ENCODE peak calls at places on chromosomes 2 and 18, in four cellular contexts. N is right lobe of liver, A is heart right ventricle, B is pancreas. K is an unnamed sample.

GRCh38 chr18:69401475-69402218 is 959 bp downstream of the DOK6 start:
- DNase-seq in B (no peak), N (peak; percentile 19), A (peak; percentile 13), K (no peak)

GRCh38 chr18:31598021-31598805 is 6.5 kb downstream of the TTR start:
- DNase-seq in B (no peak), N (no peak), A (no peak), K (no peak)

GRCh38 chr2:134193006-134193405 is 60.9 kb upstream of the MGAT5 start:
- DNase-seq in N (no peak), A (no peak), B (no peak), K (no peak)

GRCh38 chr2:47313141-47313691 is 89.7 kb upstream of the MSH2 start:
- DNase-seq in A (no peak), N (no peak), B (no peak), K (no peak)

GRCh38 chr2:109614715-109615636 is 812 bp downstream of the SOWAHC start:
- DNase-seq in B (peak; percentile 11), N (peak; percentile 50), A (peak; percentile 24), K (peak; percentile 31)

GRCh38 chr2:46241344-46241743 is 55.9 kb upstream of the EPAS1 start:
- DNase-seq in N (no peak), B (no peak), A (no peak), K (no peak)

GRCh38 chr2:43251171-43251731 is 24.8 kb upstream of the ZFP36L2 start:
- DNase-seq in A (no peak), N (no peak), B (no peak), K (no peak)

GRCh38 chr2:142065700-142066099 is 65.1 kb downstream of the LRP1B start:
- DNase-seq in B (no peak), A (no peak), N (no peak), K (no peak)

GRCh38 chr18:26021061-26021754 is 69.2 kb downstream of the SS18 start:
- DNase-seq in N (no peak), B (no peak), A (no peak), K (no peak)

GRCh38 chr2:119440873-119441272 is 9.2 kb downstream of the TMEM37 start:
- DNase-seq in B (no peak), N (no peak), A (no peak), K (no peak)

GRCh38 chr2:65940856-65941255 is 494.1 kb upstream of the MEIS1 start:
- DNase-seq in B (no peak), N (no peak), A (no peak), K (no peak)

GRCh38 chr2:56191617-56192016 is 7.8 kb downstream of the CCDC85A start:
- DNase-seq in A (no peak), N (peak; percentile 22), B (no peak), K (no peak)

GRCh38 chr18:13270279-13270911 is 51.8 kb downstream of the LDLRAD4 start:
- DNase-seq in A (no peak), N (no peak), B (no peak), K (no peak)

GRCh38 chr2:18440141-18440605 is 120.3 kb downstream of the RDH14 start:
- DNase-seq in N (no peak), B (no peak), A (no peak), K (no peak)

GRCh38 chr2:152421521-152422367 is 86.8 kb downstream of the FMNL2 start:
- DNase-seq in A (no peak), B (peak; percentile 32), N (no peak), K (peak; percentile 63)

GRCh38 chr18:75455249-75456183 is 28.0 kb upstream of the SMIM21 start:
- DNase-seq in B (peak; percentile 10), N (no peak), A (peak; percentile 32), K (no peak)

GRCh38 chr2:6535572-6535971 is 330.1 kb downstream of the CMPK2 start:
- DNase-seq in B (no peak), N (no peak), A (no peak), K (no peak)

GRCh38 chr2:42935692-42936631 is 143.6 kb upstream of the HAAO start:
- DNase-seq in B (no peak), A (no peak), N (no peak), K (no peak)

GRCh38 chr2:54947121-54947520 is 103.1 kb downstream of the RTN4 start:
- DNase-seq in N (no peak), A (no peak), B (no peak), K (no peak)

GRCh38 chr18:63590368-63590767 is 3.2 kb downstream of the SERPINB13 start:
- DNase-seq in N (no peak), A (no peak), B (no peak), K (no peak)

GRCh38 chr2:48210189-48210588 is 303.9 kb upstream of the FBXO11 start:
- DNase-seq in N (no peak), B (no peak), A (no peak), K (no peak)

GRCh38 chr2:58920001-58920400 is 678.9 kb upstream of the FANCL start:
- DNase-seq in A (no peak), B (no peak), N (no peak), K (no peak)

GRCh38 chr18:25310045-25310444 is 41.9 kb downstream of the ZNF521 start:
- DNase-seq in N (no peak), B (no peak), A (no peak), K (no peak)

GRCh38 chr2:180656455-180656847 is 324.0 kb upstream of the UBE2E3 start:
- DNase-seq in B (no peak), N (no peak), A (no peak), K (no peak)

GRCh38 chr2:151070253-151070652 is 191.4 kb downstream of the RBM43 start:
- DNase-seq in B (no peak), N (no peak), A (no peak), K (no peak)

GRCh38 chr2:216341151-216341550 is 31.1 kb downstream of the MARCHF4 start:
- DNase-seq in B (no peak), N (no peak), A (no peak), K (no peak)

GRCh38 chr2:120716641-120717585 is 18.8 kb upstream of the GLI2 start:
- DNase-seq in N (no peak), B (no peak), A (no peak), K (no peak)
- H3K4me3 ChIP-seq in N (no peak overlapping the region), B (no peak overlapping the region), A (no peak overlapping the region), K (no peak overlapping the region)

DNA sequence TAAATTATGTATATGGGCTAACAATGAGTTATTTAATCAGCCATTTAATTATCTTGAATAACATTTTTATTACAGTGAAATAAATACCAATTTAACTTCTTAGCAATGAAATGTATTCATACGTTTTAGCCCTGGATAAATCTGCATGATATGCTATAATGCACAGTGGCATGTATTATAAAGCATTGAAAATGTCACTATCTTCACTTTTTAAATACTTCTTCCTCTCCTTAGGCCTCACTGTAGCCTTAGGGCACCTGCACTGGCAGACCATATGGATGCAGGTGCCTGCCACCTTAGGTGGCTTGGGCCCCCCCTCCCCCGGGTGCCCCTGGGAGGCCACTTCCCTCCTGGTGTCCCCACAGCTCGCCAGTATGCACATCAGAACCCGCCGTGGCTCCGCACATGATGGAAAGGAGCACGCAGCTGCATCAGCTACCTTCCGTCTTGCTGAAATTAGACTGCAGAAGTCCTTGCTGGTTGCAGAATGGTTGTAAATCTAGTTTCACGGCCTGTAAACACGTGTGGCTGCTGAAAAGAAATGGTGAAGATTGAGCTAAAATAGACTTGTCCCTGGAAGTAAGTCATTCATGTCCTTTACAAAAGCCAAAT is 56.7 kb downstream of the ADI1 start:
- DNase-seq in A (no peak), B (no peak), N (no peak), K (no peak)
- H3K4me1 ChIP-seq in A (peaks cover 58% of the 10 kb centered on the region), B (no peaks in the 10 kb centered on the region), N (no peaks in the 10 kb centered on the region), K (no peaks in the 10 kb centered on the region)

GRCh38 chr18:7300971-7301553 is 70.2 kb downstream of the LRRC30 start:
- DNase-seq in N (no peak), A (no peak), B (no peak), K (no peak)
- H3K9me3 ChIP-seq in N (no peaks in the 10 kb centered on the region), A (no peaks in the 10 kb centered on the region), B (no peaks in the 10 kb centered on the region), K (peaks cover 3% of the 10 kb centered on the region)

GRCh38 chr2:121427187-121427689 is 103.4 kb upstream of the RNU4ATAC start:
- DNase-seq in A (no peak), N (no peak), B (no peak), K (no peak)
- H3K4me3 ChIP-seq in A (no peak overlapping the region), N (no peak overlapping the region), B (no peak overlapping the region), K (no peak overlapping the region)

K was measured in lung.